ENCODE peak calls at places on chromosomes 4 and X, in five cellular contexts. T, V, S, Q and P are unnamed samples.

GRCh38 chr4:80361329-80361900 is 25.9 kb downstream of the CFAP299 start:
- DNase-seq in V (peak), Q (no peak), S (peak), T (peak), P (no peak)

GRCh38 chr4:139817657-139818452 is 152.2 kb downstream of the MGST2 start:
- DNase-seq in T (no peak), V (no peak), Q (no peak), S (no peak), P (no peak)

GRCh38 chrX:65644621-65645287 is 22.7 kb upstream of the MSN start:
- DNase-seq in S (peak), Q (no peak), V (peak), T (peak), P (peak)

GRCh38 chrX:87299563-87300160 is 217.9 kb upstream of the KLHL4 start:
- DNase-seq in Q (no peak), V (peak), T (peak), S (peak), P (peak)

GRCh38 chr4:25953740-25954139 is 39.7 kb downstream of the SMIM20 start:
- DNase-seq in T (peak), S (no peak), V (peak), Q (no peak), P (no peak)

GRCh38 chr4:76950846-76951321 is 1.3 kb downstream of the SEPTIN11 start:
- DNase-seq in V (no peak), S (peak), T (peak), Q (no peak), P (no peak)

GRCh38 chr4:87490664-87491369 is 38.4 kb downstream of the SPARCL1 start:
- DNase-seq in T (no peak), Q (no peak), S (no peak), V (no peak), P (no peak)

GRCh38 chrX:3655181-3655580 is 58.3 kb downstream of the PRKX start:
- DNase-seq in V (no peak), S (no peak), Q (no peak), T (no peak), P (no peak)

GRCh38 chr4:87633239-87633638 is 16.8 kb upstream of the DMP1 start:
- DNase-seq in S (no peak), Q (no peak), T (peak), V (peak), P (peak)

GRCh38 chr4:57187241-57187640 is 77.1 kb upstream of the IGFBP7 start:
- DNase-seq in T (peak), V (no peak), Q (no peak), S (no peak), P (peak)

GRCh38 chr4:86686741-86687140 is 92.6 kb downstream of the PTPN13 start:
- DNase-seq in T (no peak), S (no peak), Q (no peak), V (no peak), P (no peak)

GRCh38 chr4:155248002-155248896 is 39.8 kb downstream of the NPY2R start:
- DNase-seq in T (peak), V (no peak), Q (no peak), S (no peak), P (no peak)
- H3K4me3 ChIP-seq in T (no peak), V (no peak), Q (no peak), S (no peak), P (no peak)

GRCh38 chr4:135497563-135498152 is 1296.1 kb upstream of the PABPC4L start:
- DNase-seq in V (no peak), S (no peak), T (no peak), Q (no peak), P (no peak)

DNA sequence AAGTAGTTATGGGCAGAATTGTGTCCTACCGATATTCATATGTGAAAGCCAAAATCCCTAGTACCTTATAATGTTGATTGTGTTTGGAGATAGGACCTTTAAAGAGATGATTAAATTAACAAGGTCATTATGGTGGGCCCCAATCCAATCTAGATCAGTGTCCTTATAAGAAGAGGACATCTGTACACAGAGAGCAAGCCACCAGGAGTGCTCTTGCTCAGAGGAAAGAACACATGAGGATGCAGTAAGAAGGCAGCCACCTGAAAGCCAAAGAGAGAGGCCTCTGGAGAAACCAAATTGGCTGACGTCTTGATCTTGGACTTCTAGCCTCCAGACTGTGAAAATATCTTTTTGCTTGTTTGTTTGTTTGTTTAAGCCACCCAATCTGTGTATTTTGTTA is 1290.8 kb upstream of the PABPC4L start:
- DNase-seq in T (no peak), V (no peak), Q (no peak), S (no peak), P (no peak)
- TF ChIP-seq CTCF in T (no peak), V (no peak), Q (no peak), S (no peak), P (no peak)

GRCh38 chrX:70426286-70427278 is 3.5 kb downstream of the GDPD2 start:
- DNase-seq in Q (no peak), T (no peak), V (no peak), S (no peak), P (no peak)

GRCh38 chrX:70421618-70422017 is 1.5 kb upstream of the GDPD2 start:
- DNase-seq in Q (no peak), S (no peak), T (no peak), V (no peak), P (no peak)

GRCh38 chrX:70423937-70424336 is 823 bp downstream of the GDPD2 start:
- DNase-seq in V (no peak), Q (no peak), S (no peak), T (no peak), P (no peak)

GRCh38 chrX:70424801-70425200 is 1.7 kb downstream of the GDPD2 start:
- DNase-seq in V (no peak), S (no peak), Q (no peak), T (no peak), P (no peak)

GRCh38 chrX:70422886-70423336 is at the start of gene GDPD2:
- DNase-seq in Q (no peak), T (peak), S (peak), V (peak), P (no peak)
- H3K4me3 ChIP-seq in Q (no peak), T (no peak), S (no peak), V (no peak), P (no peak)

DNA sequence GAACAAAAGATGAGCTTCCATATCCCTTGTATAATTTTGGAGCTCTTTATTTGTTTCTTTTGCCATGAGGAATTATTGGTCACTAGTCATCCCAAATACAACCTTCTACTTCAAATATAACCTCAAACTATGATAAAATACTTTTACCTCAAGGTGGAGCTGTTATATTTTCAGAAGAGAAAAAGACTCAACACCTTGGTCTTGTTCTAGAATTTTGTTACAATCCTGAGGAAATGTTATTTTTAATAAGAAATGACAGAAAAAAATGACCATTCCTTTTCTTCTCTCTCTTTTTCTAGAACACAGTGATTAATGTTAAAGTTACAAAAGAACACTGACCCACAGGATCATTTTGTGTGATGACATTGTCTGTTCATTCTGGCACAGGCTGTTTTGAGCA is 159.5 kb upstream of the CTSO start:
- DNase-seq in S (no peak), T (no peak), V (no peak), Q (no peak), P (no peak)
- TF ChIP-seq CTCF in S (no peak), T (peak), V (peak), Q (no peak), P (peak)

GRCh38 chrX:104136241-104137019 is 20.4 kb downstream of the SLC25A53 start:
- DNase-seq in S (peak), Q (peak), T (peak), V (peak), P (peak)
- H3K4me3 ChIP-seq in S (no peak), Q (no peak), T (peak), V (peak), P (peak)

DNA sequence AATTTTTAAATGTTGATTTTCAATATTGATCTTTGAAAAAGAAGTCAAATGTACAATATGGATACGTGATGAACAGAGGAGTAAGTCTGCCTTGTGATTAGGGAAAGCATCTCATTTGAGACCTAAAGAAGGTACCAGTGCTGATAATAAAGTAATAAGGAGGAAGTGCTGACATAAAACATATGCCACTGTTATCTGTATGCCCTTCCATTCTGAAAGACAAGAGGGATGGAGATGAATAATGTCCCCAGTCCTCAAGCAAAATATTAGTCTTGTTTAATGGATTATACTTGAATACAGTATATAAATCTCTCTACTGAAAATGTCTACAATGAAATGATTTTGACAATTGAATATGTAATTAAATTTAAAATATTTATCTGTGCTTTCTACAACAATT is 58.2 kb downstream of the CCSER1 start:
- DNase-seq in V (no peak), T (no peak), Q (no peak), S (no peak), P (no peak)
- TF ChIP-seq CTCF in V (no peak), T (no peak), Q (no peak), S (no peak), P (no peak)

GRCh38 chrX:149145845-149146285 is 359.2 kb downstream of the IDS start:
- DNase-seq in Q (no peak), S (peak), V (no peak), T (peak), P (no peak)
- H3K4me3 ChIP-seq in Q (no peak), S (no peak), V (no peak), T (no peak), P (no peak)